ENCODE peak calls at places on chromosome 17, in seven cellular contexts. M, Q, A, S, L, K and Y are unnamed samples.
A peak's percentile ranks its signal among the peaks of the same experiment; 100 is the strongest.

GRCh38 chr17:57091186-57091618 is 6.2 kb downstream of the AKAP1 start:
- DNase-seq in M (no peak), Q (peak; percentile 99), A (no peak), S (no peak), L (no peak), K (no peak), Y (no peak)

GRCh38 chr17:9299695-9300094 is 275.9 kb downstream of the STX8 start:
- DNase-seq in M (no peak), Q (no peak), A (no peak), S (no peak), L (no peak), K (no peak), Y (no peak)

GRCh38 chr17:77223642-77224420 is 83.1 kb downstream of the SEC14L1 start:
- DNase-seq in M (no peak), Q (no peak), A (no peak), S (no peak), L (no peak), K (no peak), Y (no peak)

GRCh38 chr17:79219208-79219935 is 144.7 kb downstream of the ENGASE start:
- DNase-seq in M (no peak), Q (no peak), A (no peak), S (no peak), L (no peak), K (no peak), Y (no peak)

GRCh38 chr17:81309140-81309858 is 14.2 kb upstream of the SLC38A10 start:
- DNase-seq in M (no peak), Q (peak; percentile 94), A (peak; percentile 54), S (peak; percentile 18), L (no peak), K (no peak), Y (no peak)

GRCh38 chr17:48127371-48128051 is 19.9 kb downstream of the SNX11 start:
- DNase-seq in M (no peak), Q (no peak), A (no peak), S (no peak), L (no peak), K (peak; percentile 66), Y (no peak)

GRCh38 chr17:46984892-46985291 is 5.8 kb upstream of the RPRML start:
- DNase-seq in M (no peak), Q (no peak), A (no peak), S (no peak), L (no peak), K (no peak), Y (no peak)

GRCh38 chr17:60888812-60889709 is 211.4 kb downstream of the BCAS3 start:
- DNase-seq in M (no peak), Q (no peak), A (no peak), S (no peak), L (no peak), K (no peak), Y (no peak)

GRCh38 chr17:42653179-42654124 is 5.6 kb upstream of the TUBG2 start:
- DNase-seq in M (no peak), Q (peak; percentile 61), A (no peak), S (no peak), L (no peak), K (peak; percentile 74), Y (no peak)

GRCh38 chr17:67531291-67531690 is 154.2 kb downstream of the PITPNC1 start:
- DNase-seq in M (no peak), Q (no peak), A (no peak), S (no peak), L (no peak), K (no peak), Y (no peak)

GRCh38 chr17:76281573-76282371 is 16.6 kb downstream of the UBALD2 start:
- DNase-seq in M (no peak), Q (peak; percentile 93), A (no peak), S (no peak), L (no peak), K (no peak), Y (no peak)

GRCh38 chr17:1998426-1998784 is 26.7 kb downstream of the RTN4RL1 start:
- DNase-seq in M (no peak), Q (no peak), A (no peak), S (no peak), L (no peak), K (no peak), Y (no peak)

GRCh38 chr17:58337600-58338453 is 9.2 kb upstream of the TSPOAP1 start:
- DNase-seq in M (peak; percentile 93), Q (peak; percentile 67), A (no peak), S (peak; percentile 93), L (peak; percentile 86), K (peak; percentile 72), Y (peak; percentile 71)

GRCh38 chr17:49670002-49670401 is 7.9 kb downstream of the SPOP start:
- DNase-seq in M (no peak), Q (no peak), A (no peak), S (no peak), L (no peak), K (no peak), Y (no peak)

GRCh38 chr17:33668516-33668915 is 375.4 kb upstream of the ASIC2 start:
- DNase-seq in M (no peak), Q (no peak), A (no peak), S (no peak), L (no peak), K (no peak), Y (no peak)